ENCODE peak calls at places on chromosome 18, in seven cellular contexts. Q is lower lobe of right lung, A is upper lobe of left lung, Z is DND-41, R is mucosa of descending colon, D is PC-3, X is left lung. G is an unnamed sample. For H3K36me3, the result is how much of the 10 kb centered on the place peaks cover.

GRCh38 chr18:44170208-44170880 is 510.3 kb upstream of the SETBP1 start:
- ATAC-seq in R (no peak), X (no peak), D (peak), A (no peak), Z (no peak), Q (no peak), G (no peak)

GRCh38 chr18:61637905-61638304 is 254.9 kb downstream of the RNF152 start:
- ATAC-seq in R (peak), X (peak), A (no peak), Z (no peak), D (no peak), Q (no peak), G (no peak)

GRCh38 chr18:26566874-26567273 is 18.5 kb upstream of the KCTD1 start:
- ATAC-seq in X (no peak), A (no peak), Z (no peak), R (no peak), Q (no peak), D (no peak), G (no peak)

GRCh38 chr18:36025025-36025424 is 42.3 kb downstream of the RPRD1A start:
- ATAC-seq in Q (no peak), R (no peak), X (no peak), D (no peak), Z (no peak), A (no peak), G (no peak)

GRCh38 chr18:3453540-3454364 is 3.8 kb downstream of the TGIF1 start:
- ATAC-seq in D (peak), Z (no peak), R (no peak), X (peak), Q (no peak), A (no peak), G (peak)

GRCh38 chr18:35610089-35610488 is 28.5 kb downstream of the GALNT1 start:
- ATAC-seq in Q (no peak), R (peak), X (no peak), D (no peak), A (no peak), Z (no peak), G (no peak)

GRCh38 chr18:44061438-44061837 is 619.2 kb upstream of the SETBP1 start:
- ATAC-seq in Z (no peak), R (no peak), X (no peak), A (peak), D (no peak), Q (no peak), G (no peak)

GRCh38 chr18:57353940-57354461 is 1.6 kb downstream of the ST8SIA3 start:
- ATAC-seq in X (peak), A (no peak), R (peak), Z (no peak), Q (peak), D (no peak), G (no peak)

GRCh38 chr18:49071365-49071764 is 120.6 kb upstream of the SMAD7 start:
- ATAC-seq in D (no peak), X (no peak), R (no peak), A (no peak), Z (no peak), Q (no peak), G (no peak)

GRCh38 chr18:11498821-11499220 is 110.6 kb upstream of the SLC35G4 start:
- ATAC-seq in D (no peak), X (no peak), Z (no peak), R (no peak), A (no peak), Q (no peak), G (no peak)

GRCh38 chr18:45851196-45851925 is 25.9 kb downstream of the SIGLEC15 start:
- ATAC-seq in Z (no peak), A (no peak), Q (no peak), X (no peak), R (no peak), D (no peak), G (peak)
- H3K36me3 ChIP-seq in Z (half or more), A (under half), Q (half or more), X (half or more), R (under half), D (under half), G (half or more)

DNA sequence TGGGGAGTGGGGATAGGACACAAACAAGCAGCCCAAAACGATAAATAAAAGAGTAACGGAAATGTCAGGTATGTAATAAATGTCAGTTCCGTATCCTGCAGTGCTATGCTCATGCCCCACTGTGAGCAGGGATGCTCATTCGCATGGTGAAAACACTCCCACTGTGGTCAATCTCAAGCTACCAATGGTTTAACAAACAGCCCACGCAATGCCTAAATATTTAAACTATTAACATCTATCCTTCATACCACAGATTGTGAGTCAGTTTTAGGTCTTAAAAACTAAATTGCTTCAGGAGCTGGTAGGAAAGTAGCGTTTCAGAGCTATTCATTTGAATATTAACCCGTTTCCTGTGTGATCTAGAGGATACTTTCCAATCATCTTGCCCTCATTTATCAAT is 207.4 kb downstream of the TCF4 start:
- ATAC-seq in A (no peak), X (no peak), Z (no peak), D (no peak), Q (no peak), R (no peak), G (no peak)
- H3K36me3 ChIP-seq in A (under half), X (under half), Z (under half), D (under half), Q (under half), R (under half), G (under half)

GRCh38 chr18:79918089-79919011 is 33.1 kb downstream of the SLC66A2 start:
- ATAC-seq in R (no peak), D (no peak), X (no peak), A (no peak), Z (no peak), Q (no peak), G (no peak)

GRCh38 chr18:79916128-79916494 is 35.3 kb downstream of the SLC66A2 start:
- ATAC-seq in Q (no peak), R (no peak), X (no peak), D (no peak), A (no peak), Z (no peak), G (no peak)

GRCh38 chr18:79919089-79919488 is 32.4 kb downstream of the SLC66A2 start:
- ATAC-seq in Q (no peak), D (no peak), R (no peak), X (no peak), Z (no peak), A (no peak), G (no peak)

GRCh38 chr18:79916546-79917350 is 34.7 kb downstream of the SLC66A2 start:
- ATAC-seq in R (no peak), D (no peak), X (no peak), A (no peak), Q (no peak), Z (no peak), G (no peak)

GRCh38 chr18:79917351-79918088 is 33.9 kb downstream of the SLC66A2 start:
- ATAC-seq in Z (no peak), R (no peak), D (no peak), X (no peak), A (no peak), Q (peak), G (no peak)
- H3K36me3 ChIP-seq in Z (half or more), R (under half), D (under half), X (half or more), A (under half), Q (under half), G (under half)

DNA sequence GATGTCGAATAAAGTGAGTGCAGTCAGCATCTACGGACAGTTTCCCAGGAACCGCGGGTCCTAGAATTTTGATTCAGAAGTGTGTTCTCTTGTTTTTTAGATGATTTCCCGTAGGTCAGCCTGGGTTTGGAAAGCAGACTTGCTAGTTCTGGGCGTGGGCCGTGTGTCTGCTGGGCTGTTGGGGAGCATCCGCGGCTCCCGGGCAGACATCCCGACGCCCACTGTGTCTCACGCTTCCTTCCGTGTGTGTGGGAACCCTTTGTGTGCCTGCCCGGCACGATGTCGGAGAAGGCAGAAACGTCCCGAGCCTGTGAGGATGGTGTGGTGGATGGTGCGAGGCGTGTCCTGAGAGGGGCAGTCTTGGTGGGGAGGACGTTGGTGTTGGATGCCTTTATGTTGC is 18.4 kb downstream of the CTDP1 start:
- ATAC-seq in Q (no peak), X (no peak), A (no peak), R (no peak), Z (no peak), D (no peak), G (no peak)
- H3K36me3 ChIP-seq in Q (half or more), X (half or more), A (under half), R (under half), Z (half or more), D (under half), G (under half)

GRCh38 chr18:24273596-24273995 is 124.0 kb downstream of the OSBPL1A start:
- ATAC-seq in Z (no peak), R (peak), X (no peak), D (peak), A (no peak), Q (no peak), G (no peak)
- H3K36me3 ChIP-seq in Z (under half), R (under half), X (under half), D (under half), A (under half), Q (under half), G (under half)

GRCh38 chr18:79411614-79412526 is 16.1 kb downstream of the NFATC1 start:
- ATAC-seq in D (no peak), Z (no peak), R (no peak), X (no peak), Q (no peak), A (no peak), G (no peak)
- H3K36me3 ChIP-seq in D (under half), Z (under half), R (under half), X (under half), Q (under half), A (under half), G (half or more)

DNA sequence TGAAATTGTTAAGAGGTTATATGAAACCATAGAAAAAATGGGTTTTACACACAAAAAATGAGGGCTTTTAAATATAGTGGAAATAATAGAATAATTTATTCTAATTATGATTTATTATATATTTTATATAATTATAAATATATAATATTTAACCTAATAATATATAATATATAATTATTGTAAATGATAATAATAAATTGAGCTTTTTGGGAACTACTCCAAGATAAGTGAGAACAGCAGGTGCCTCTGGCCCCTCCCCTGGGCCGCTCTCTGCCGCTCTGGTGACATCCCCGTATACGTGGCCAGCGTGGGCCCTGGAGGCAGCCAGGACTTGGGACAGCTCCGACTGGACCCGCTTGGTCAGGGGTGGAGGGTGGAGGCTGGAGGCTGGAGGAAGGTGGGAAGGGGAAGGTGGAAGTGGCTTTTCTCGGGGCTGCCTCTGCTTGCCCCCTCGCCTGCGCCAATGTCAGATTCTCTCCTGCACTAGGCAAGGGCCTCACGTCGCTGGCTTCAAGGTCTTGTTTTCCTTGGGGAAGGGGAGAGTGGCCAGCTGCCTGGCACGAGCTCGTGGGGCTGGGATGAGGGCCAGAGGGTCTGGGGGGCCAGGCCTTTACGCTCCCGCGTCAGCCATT is 54.7 kb downstream of the NFATC1 start:
- ATAC-seq in Z (no peak), X (no peak), A (no peak), R (no peak), D (no peak), Q (no peak), G (no peak)
- H3K36me3 ChIP-seq in Z (under half), X (half or more), A (under half), R (under half), D (under half), Q (half or more), G (under half)

DNA sequence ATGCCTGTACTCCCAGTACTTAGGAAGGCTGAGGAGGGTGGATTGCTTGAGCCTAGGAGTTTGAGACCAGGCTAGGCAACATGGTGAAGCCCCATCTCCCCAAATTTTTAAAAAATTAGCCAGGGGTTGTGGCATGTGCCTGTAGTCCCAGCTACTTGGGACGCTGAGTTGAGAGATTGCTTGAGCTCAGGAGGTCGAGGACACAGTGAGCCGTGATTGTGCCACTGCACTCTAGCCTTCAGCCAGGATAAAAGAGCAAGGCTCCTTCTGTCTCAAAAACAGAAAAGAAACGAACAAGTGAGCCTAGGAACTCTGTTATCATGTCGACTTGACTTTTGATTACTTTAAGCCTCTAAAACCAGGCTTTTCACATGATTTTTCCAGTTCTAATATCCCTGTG is 13.7 kb downstream of the NPC1 start:
- ATAC-seq in R (no peak), Q (no peak), A (no peak), D (no peak), Z (no peak), X (no peak), G (no peak)
- H3K36me3 ChIP-seq in R (under half), Q (half or more), A (under half), D (half or more), Z (half or more), X (half or more), G (under half)

DNA sequence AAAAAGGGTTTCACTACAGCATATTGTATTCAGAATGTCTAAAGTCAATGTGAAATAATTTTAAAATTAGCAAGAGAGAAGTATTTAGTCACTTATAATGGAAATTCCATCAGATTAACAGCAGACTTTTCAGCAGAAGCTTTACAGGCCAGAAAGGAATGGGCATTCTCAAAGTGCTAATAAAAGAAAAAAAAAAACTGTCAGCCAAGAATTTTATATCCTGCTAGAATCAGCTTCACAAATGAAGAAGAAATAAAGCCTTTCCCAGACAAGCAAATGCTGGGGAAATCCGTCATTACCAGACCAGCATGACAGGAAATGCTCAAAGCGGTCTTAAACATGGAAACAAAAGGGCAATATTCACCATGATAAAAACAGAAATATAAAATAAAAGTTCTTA is 18.8 kb downstream of the LMAN1 start:
- ATAC-seq in X (no peak), R (no peak), Q (no peak), A (no peak), Z (no peak), D (no peak), G (no peak)
- H3K36me3 ChIP-seq in X (half or more), R (under half), Q (half or more), A (under half), Z (half or more), D (half or more), G (half or more)

G was measured in gastroesophageal sphincter.